ENCODE peak calls at places on chromosomes 3 and 15, in ten cellular contexts. L, Q, D, Z, V, N, M, A, W and C are unnamed samples.

GRCh38 chr3:123528130-123528529 is 56.7 kb downstream of the HACD2 start:
- DNase-seq in Z (no peak), D (no peak), N (no peak), A (no peak), M (no peak), V (no peak), W (no peak), Q (no peak), L (no peak), C (no peak)

GRCh38 chr15:25899870-25900269 is 36.7 kb upstream of the ATP10A start:
- DNase-seq in W (no peak), Q (no peak), V (no peak), A (no peak), D (no peak), N (peak), L (no peak), M (no peak), Z (no peak), C (no peak)

GRCh38 chr15:69790632-69791031 is 307.1 kb downstream of the TLE3 start:
- DNase-seq in N (no peak), Q (no peak), V (no peak), L (no peak), M (no peak), D (no peak), Z (no peak), A (no peak), W (no peak), C (no peak)

GRCh38 chr3:133574260-133574881 is 885 bp downstream of the CDV3 start:
- DNase-seq in V (peak), W (peak), D (peak), M (no peak), A (peak), Q (peak), N (peak), Z (peak), L (peak), C (peak)

GRCh38 chr3:52529376-52530333 is 4.0 kb downstream of the NT5DC2 start:
- DNase-seq in W (peak), V (peak), Q (peak), A (peak), M (no peak), N (peak), Z (no peak), D (no peak), L (no peak), C (no peak)

GRCh38 chr15:64224508-64224907 is 61.7 kb upstream of the PPIB start:
- DNase-seq in Q (peak), L (peak), W (peak), V (no peak), M (no peak), N (peak), A (peak), D (no peak), Z (no peak), C (peak)

GRCh38 chr15:101020945-101021344 is 101.8 kb downstream of the LRRK1 start:
- DNase-seq in D (peak), A (no peak), V (peak), M (no peak), Z (no peak), N (no peak), Q (no peak), W (no peak), L (no peak), C (no peak)

GRCh38 chr3:164879201-164879600 is 199.1 kb downstream of the SI start:
- DNase-seq in Q (no peak), W (no peak), D (no peak), Z (no peak), M (peak), A (no peak), N (no peak), L (no peak), V (no peak), C (no peak)

GRCh38 chr3:197225579-197225978 is 72.8 kb downstream of the DLG1 start:
- DNase-seq in V (no peak), A (no peak), N (no peak), L (no peak), D (no peak), Q (no peak), M (no peak), Z (no peak), W (no peak), C (no peak)

GRCh38 chr3:167304077-167304476 is 76.0 kb downstream of the ZBBX start:
- DNase-seq in Q (no peak), Z (no peak), M (no peak), N (no peak), W (no peak), A (no peak), L (no peak), V (no peak), D (no peak), C (no peak)

GRCh38 chr3:70000563-70001081 is 1.1 kb downstream of the SAMMSON start:
- DNase-seq in Z (no peak), N (peak), V (no peak), D (no peak), Q (no peak), W (no peak), L (no peak), M (no peak), A (peak), C (no peak)

GRCh38 chr3:150090006-150090405 is 119.3 kb upstream of the PFN2 start:
- DNase-seq in N (peak), W (peak), L (no peak), D (no peak), Q (no peak), A (no peak), M (no peak), V (no peak), Z (no peak), C (no peak)

GRCh38 chr15:74402873-74403589 is 30.7 kb downstream of the SEMA7A start:
- DNase-seq in V (no peak), D (peak), L (no peak), N (no peak), A (peak), W (no peak), Q (no peak), Z (no peak), M (no peak), C (no peak)

GRCh38 chr3:49411550-49411967 is 217 bp downstream of the RHOA start:
- DNase-seq in D (peak), N (peak), W (no peak), Q (no peak), V (peak), L (no peak), Z (no peak), A (no peak), M (no peak), C (peak)

GRCh38 chr15:45100884-45101622 is 12.9 kb downstream of the DUOX2 start:
- DNase-seq in W (no peak), L (no peak), Z (no peak), M (no peak), N (peak), Q (no peak), V (peak), A (no peak), D (no peak), C (no peak)

GRCh38 chr15:63042879-63043340 is 363 bp downstream of the TPM1 start:
- DNase-seq in Z (no peak), A (peak), V (no peak), W (no peak), Q (no peak), L (no peak), M (no peak), D (no peak), N (peak), C (no peak)

GRCh38 chr3:126750760-126751129 is 46.7 kb downstream of the CHCHD6 start:
- DNase-seq in A (no peak), L (no peak), M (no peak), V (no peak), W (no peak), N (no peak), D (no peak), Z (no peak), Q (no peak), C (no peak)

GRCh38 chr15:73323374-73323955 is 45.3 kb downstream of the HCN4 start:
- DNase-seq in D (no peak), M (no peak), L (no peak), W (no peak), Z (no peak), N (no peak), Q (no peak), V (no peak), A (no peak), C (no peak)

GRCh38 chr15:52331490-52332240 is 36.1 kb upstream of the MYO5C start:
- DNase-seq in N (peak), M (peak), A (peak), D (peak), L (peak), Z (peak), W (peak), V (no peak), Q (peak), C (no peak)

GRCh38 chr3:45644467-45645201 is 44.6 kb upstream of the SACM1L start:
- DNase-seq in Z (peak), M (no peak), N (peak), L (no peak), Q (peak), W (peak), V (no peak), D (no peak), A (peak), C (no peak)

GRCh38 chr3:143119974-143120715 is 574 bp downstream of the CHST2 start:
- DNase-seq in D (no peak), L (peak), V (no peak), Z (no peak), W (peak), N (peak), A (no peak), Q (peak), M (no peak), C (peak)

GRCh38 chr3:99934984-99935797 is 117.5 kb downstream of the CMSS1 start:
- DNase-seq in W (peak), M (no peak), Z (no peak), D (no peak), L (no peak), N (peak), A (peak), Q (peak), V (no peak), C (no peak)

GRCh38 chr3:48598323-48599076 is 3.4 kb upstream of the COL7A1 start:
- DNase-seq in A (no peak), W (peak), L (peak), Z (no peak), D (peak), Q (peak), V (no peak), N (peak), M (peak), C (no peak)

GRCh38 chr3:47016934-47017435 is 37.5 kb downstream of the NBEAL2 start:
- DNase-seq in A (no peak), V (no peak), Z (no peak), D (no peak), N (peak), L (peak), W (peak), Q (peak), M (peak), C (no peak)

GRCh38 chr3:114902691-114903101 is 244.4 kb downstream of the ZBTB20 start:
- DNase-seq in Z (no peak), N (peak), V (no peak), D (peak), L (no peak), A (peak), M (peak), W (peak), Q (no peak), C (peak)

GRCh38 chr15:40927497-40928346 is 1.4 kb upstream of the DLL4 start:
- DNase-seq in Q (no peak), N (no peak), V (no peak), L (no peak), M (no peak), W (no peak), A (no peak), D (no peak), Z (no peak), C (no peak)

GRCh38 chr3:172317984-172318383 is 130.3 kb downstream of the GHSR start:
- DNase-seq in A (peak), M (peak), N (peak), V (peak), Q (peak), L (peak), W (peak), D (peak), Z (no peak), C (no peak)

GRCh38 chr3:154148541-154148940 is 27.4 kb downstream of the ARHGEF26 start:
- DNase-seq in L (no peak), M (no peak), Q (no peak), V (no peak), Z (no peak), W (peak), D (no peak), N (no peak), A (no peak), C (no peak)

GRCh38 chr3:171028779-171029232 is 2.3 kb upstream of the SLC2A2 start:
- DNase-seq in V (no peak), A (no peak), Z (no peak), W (peak), L (no peak), N (peak), M (peak), D (peak), Q (peak), C (peak)

GRCh38 chr3:50583897-50584296 is 14.6 kb downstream of the HEMK1 start:
- DNase-seq in D (no peak), A (no peak), L (no peak), N (peak), M (no peak), W (peak), Q (no peak), V (peak), Z (no peak), C (peak)

GRCh38 chr3:131819656-131820055 is 215.2 kb downstream of the CPNE4 start:
- DNase-seq in A (peak), Z (no peak), V (no peak), L (no peak), Q (no peak), D (no peak), W (no peak), N (no peak), M (no peak), C (no peak)